ENCODE peak calls at places on chromosomes 16 and 17, in eight cellular contexts. S is ACHN; T is effector CD4-positive, alpha-beta T cell; V is Calu3; W is HT1080; B is activated T-helper 1 cell treated with anti-CD3 and anti-CD28 coated beads, Interleukin-12 subunit alpha, Interleukin-12 subunit beta, Interleukin-2, Interleukin-4 antibody, amounts not matched to agents 30 ng/mL and 10 ng/mL and 1 ng/mL, durations not matched to agents 14 hours and 24 hours and 36 hours; I is NCI-H748 treated with DMSO at 0.1 percent for 48 hours; O is stimulated activated CD4-positive, alpha-beta T cell treated with anti-CD3 and anti-CD28 coated beads, TNF-alpha, amount 100 ng/mL, for 4 hours. J is an unnamed sample.

GRCh38 chr17:39769974-39770587 is 32.3 kb downstream of the GRB7 start:
- DNase-seq in S (no peak), T (peak), V (peak), W (peak), B (peak), I (peak), O (peak), J (peak)

GRCh38 chr17:34827008-34827407 is 134.3 kb downstream of the CCT6B start:
- DNase-seq in S (no peak), T (no peak), V (peak), W (no peak), B (no peak), I (no peak), O (no peak), J (no peak)

GRCh38 chr16:46982335-46982734 is 8.9 kb upstream of the DNAJA2 start:
- DNase-seq in S (no peak), T (no peak), V (no peak), W (no peak), B (no peak), I (no peak), O (no peak), J (no peak)

GRCh38 chr17:78676415-78677302 is 99.5 kb upstream of the DNAH17 start:
- DNase-seq in S (no peak), T (no peak), V (no peak), W (no peak), B (no peak), I (no peak), O (no peak), J (no peak)

GRCh38 chr17:81162491-81162890 is 2.8 kb upstream of the PVALEF start:
- DNase-seq in S (no peak), T (no peak), V (no peak), W (no peak), B (no peak), I (no peak), O (no peak), J (no peak)

GRCh38 chr16:3876695-3877094 is 3.8 kb downstream of the CREBBP start:
- DNase-seq in S (no peak), T (no peak), V (no peak), W (no peak), B (no peak), I (no peak), O (no peak), J (no peak)

GRCh38 chr17:74194682-74195081 is 8.8 kb upstream of the RPL38 start:
- DNase-seq in S (no peak), T (no peak), V (no peak), W (no peak), B (no peak), I (no peak), O (no peak), J (no peak)

GRCh38 chr17:48505788-48506187 is 25.0 kb downstream of the HOXB1 start:
- DNase-seq in S (peak), T (peak), V (peak), W (peak), B (peak), I (peak), O (peak), J (peak)

GRCh38 chr17:43406676-43407645 is 8.2 kb downstream of the ARL4D start:
- DNase-seq in S (no peak), T (no peak), V (no peak), W (no peak), B (no peak), I (no peak), O (no peak), J (no peak)